ENCODE peak calls at places on chromosomes 4 and X, in four cellular contexts. C is progenitor cell of endocrine pancreas, M is neural progenitor cell, Z is Peyer's patch. T is an unnamed sample.

GRCh38 chrX:72663737-72664136 is 50.4 kb downstream of the PHKA1 start:
- DNase-seq in C (no peak), M (no peak), Z (no peak), T (no peak)

GRCh38 chr4:69147334-69147733 is 51.1 kb downstream of the UGT2B7 start:
- DNase-seq in C (no peak), M (no peak), Z (no peak), T (no peak)

GRCh38 chr4:100082852-100083251 is 107.4 kb downstream of the DDIT4L start:
- DNase-seq in C (no peak), M (no peak), Z (no peak), T (no peak)

GRCh38 chrX:123339201-123339905 is 155.3 kb downstream of the GRIA3 start:
- DNase-seq in C (no peak), M (no peak), Z (no peak), T (no peak)

GRCh38 chr4:126475730-126476129 is 1157.0 kb upstream of the INTU start:
- DNase-seq in C (no peak), M (no peak), Z (no peak), T (no peak)

GRCh38 chr4:110306363-110306762 is 107.9 kb upstream of the ELOVL6 start:
- DNase-seq in C (no peak), M (no peak), Z (no peak), T (no peak)

GRCh38 chr4:921830-922331 is 10.2 kb downstream of the GAK start:
- DNase-seq in C (no peak), M (no peak), Z (peak), T (no peak)

GRCh38 chrX:13697440-13697839 is 8.5 kb downstream of the RAB9A start:
- DNase-seq in C (no peak), M (no peak), Z (no peak), T (no peak)

GRCh38 chr4:106371166-106371565 is 2.6 kb upstream of the GIMD1 start:
- DNase-seq in C (no peak), M (no peak), Z (no peak), T (no peak)

GRCh38 chrX:21747523-21747922 is 10.4 kb downstream of the SMPX start:
- DNase-seq in C (no peak), M (peak), Z (no peak), T (no peak)

GRCh38 chr4:77734928-77735327 is 84.2 kb downstream of the CNOT6L start:
- DNase-seq in C (no peak), M (no peak), Z (no peak), T (peak)

GRCh38 chr4:111540661-111541060 is 604.6 kb upstream of the FAM241A start:
- DNase-seq in C (no peak), M (no peak), Z (no peak), T (no peak)

GRCh38 chr4:38387348-38387747 is 276.7 kb upstream of the KLF3 start:
- DNase-seq in C (no peak), M (no peak), Z (peak), T (no peak)

GRCh38 chrX:7925867-7926472 is 1.2 kb downstream of the PNPLA4 start:
- DNase-seq in C (peak), M (peak), Z (peak), T (no peak)

GRCh38 chrX:46865281-46865680 is 28.4 kb downstream of the RP2 start:
- DNase-seq in C (no peak), M (no peak), Z (no peak), T (peak)

GRCh38 chr4:77003400-77003799 is 53.8 kb downstream of the SEPTIN11 start:
- DNase-seq in C (no peak), M (no peak), Z (no peak), T (no peak)

GRCh38 chrX:110103344-110103743 is 100.4 kb downstream of the TMEM164 start:
- DNase-seq in C (no peak), M (no peak), Z (no peak), T (no peak)

GRCh38 chr4:37674446-37674845 is 11.7 kb downstream of the RELL1 start:
- DNase-seq in C (no peak), M (no peak), Z (no peak), T (no peak)

GRCh38 chrX:22389544-22390243 is 117.0 kb downstream of the CBLL2 start:
- DNase-seq in C (no peak), M (no peak), Z (no peak), T (no peak)

GRCh38 chr4:80592950-80593349 is 257.4 kb downstream of the CFAP299 start:
- DNase-seq in C (no peak), M (peak), Z (no peak), T (no peak)

GRCh38 chrX:30027636-30028035 is 187.7 kb upstream of the MAGEB2 start:
- DNase-seq in C (no peak), M (peak), Z (no peak), T (no peak)

DNA sequence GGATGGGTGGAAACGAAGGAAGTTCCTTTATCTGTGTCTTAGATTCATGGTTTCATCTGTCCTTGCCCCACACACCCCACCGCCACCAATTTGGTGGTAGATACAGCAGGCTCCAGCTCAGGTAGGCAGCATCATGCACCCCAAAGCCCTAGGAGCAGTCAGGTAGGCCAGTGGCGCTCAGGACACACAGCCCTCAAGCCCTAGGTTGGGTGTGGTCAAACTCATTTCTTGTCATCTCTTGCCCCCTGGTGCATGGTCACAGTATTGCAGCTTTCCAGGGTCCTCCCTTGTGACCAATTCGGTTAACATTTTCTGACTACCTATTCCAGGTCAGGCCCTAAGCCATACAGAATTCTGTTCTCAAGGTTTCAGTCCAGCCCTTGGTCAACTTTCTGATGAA is 14.5 kb upstream of the PRRG3 start:
- DNase-seq in C (peak), M (peak), Z (peak), T (peak)
- TF ChIP-seq CTCF in C (peak), M (peak), Z (peak), T (peak)

DNA sequence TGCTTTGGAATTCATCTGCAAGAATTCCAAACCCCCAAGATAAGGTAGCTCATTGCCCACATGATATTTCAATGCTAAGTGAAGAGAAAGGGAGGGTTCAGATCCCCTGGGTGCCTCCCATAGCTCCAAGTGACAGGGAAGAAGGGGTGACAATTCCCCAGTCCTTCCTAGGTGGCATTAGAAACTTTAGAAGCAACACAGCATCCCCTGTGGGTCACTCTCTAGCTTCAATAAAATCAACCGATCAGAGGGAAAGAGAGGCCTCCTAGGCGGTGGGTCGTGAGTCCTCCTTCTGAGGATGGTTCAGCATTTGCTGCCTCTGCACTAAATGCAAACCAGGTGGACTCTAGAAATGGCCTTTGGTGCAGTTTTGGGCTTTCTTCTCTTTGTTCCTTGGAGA is 84.5 kb downstream of the MGST2 start:
- DNase-seq in C (no peak), M (no peak), Z (no peak), T (no peak)
- TF ChIP-seq CTCF in C (no peak), M (no peak), Z (no peak), T (no peak)

GRCh38 chr4:42965326-42965725 is 72.8 kb downstream of the GRXCR1 start:
- DNase-seq in C (no peak), M (no peak), Z (no peak), T (no peak)
- TF ChIP-seq CTCF in C (peak), M (peak), Z (no peak), T (no peak)

DNA sequence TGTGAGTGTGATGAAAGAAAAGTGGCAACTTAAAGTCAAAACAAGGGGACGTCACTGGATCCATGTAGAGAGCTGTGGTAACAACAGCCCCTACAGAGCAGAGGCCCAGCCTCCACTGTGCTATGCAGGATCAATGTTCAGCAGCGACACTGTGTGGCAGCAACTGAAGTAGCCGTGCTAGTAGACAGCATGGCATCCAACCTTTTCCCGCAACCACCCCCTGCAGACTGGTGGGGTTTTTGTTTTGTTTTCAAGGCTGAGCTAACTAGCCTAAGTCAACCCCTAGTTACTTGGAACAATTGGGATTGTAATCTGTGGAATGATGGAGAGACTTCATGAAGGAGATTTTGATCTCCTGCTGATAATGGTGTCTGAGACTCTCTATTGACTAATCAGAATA is 44.4 kb upstream of the PPARGC1A start:
- DNase-seq in C (no peak), M (peak), Z (no peak), T (no peak)
- TF ChIP-seq CTCF in C (no peak), M (peak), Z (no peak), T (no peak)

GRCh38 chrX:97685753-97686152 is 802.0 kb downstream of the RPA4 start:
- DNase-seq in C (no peak), M (peak), Z (peak), T (peak)
- TF ChIP-seq CTCF in C (peak), M (peak), Z (peak), T (peak)

DNA sequence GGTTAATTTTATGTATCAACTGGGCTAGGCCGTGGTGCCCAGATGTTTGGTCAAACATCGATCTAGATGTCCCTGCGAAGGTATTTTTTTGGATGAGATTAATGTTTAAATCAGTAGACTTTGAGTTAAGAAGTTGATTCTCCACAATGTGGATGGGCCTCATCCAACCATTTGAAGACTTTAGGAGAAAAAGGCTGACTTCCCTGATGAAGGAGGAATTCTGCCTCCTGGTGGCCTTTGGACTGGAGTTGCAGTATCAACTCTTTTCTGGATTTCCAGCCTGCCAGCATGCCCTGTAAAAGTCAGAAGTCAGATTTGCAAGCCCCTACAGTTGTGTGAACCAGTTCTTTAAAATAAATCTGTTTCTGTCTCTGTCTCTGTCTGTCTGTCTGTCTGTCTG is 91.4 kb downstream of the STK32B start:
- DNase-seq in C (no peak), M (peak), Z (peak), T (no peak)
- TF ChIP-seq CTCF in C (peak), M (peak), Z (peak), T (peak)

GRCh38 chr4:151604238-151604637 is 156.6 kb downstream of the GATB start:
- DNase-seq in C (no peak), M (no peak), Z (no peak), T (no peak)
- TF ChIP-seq CTCF in C (peak), M (peak), Z (peak), T (peak)

DNA sequence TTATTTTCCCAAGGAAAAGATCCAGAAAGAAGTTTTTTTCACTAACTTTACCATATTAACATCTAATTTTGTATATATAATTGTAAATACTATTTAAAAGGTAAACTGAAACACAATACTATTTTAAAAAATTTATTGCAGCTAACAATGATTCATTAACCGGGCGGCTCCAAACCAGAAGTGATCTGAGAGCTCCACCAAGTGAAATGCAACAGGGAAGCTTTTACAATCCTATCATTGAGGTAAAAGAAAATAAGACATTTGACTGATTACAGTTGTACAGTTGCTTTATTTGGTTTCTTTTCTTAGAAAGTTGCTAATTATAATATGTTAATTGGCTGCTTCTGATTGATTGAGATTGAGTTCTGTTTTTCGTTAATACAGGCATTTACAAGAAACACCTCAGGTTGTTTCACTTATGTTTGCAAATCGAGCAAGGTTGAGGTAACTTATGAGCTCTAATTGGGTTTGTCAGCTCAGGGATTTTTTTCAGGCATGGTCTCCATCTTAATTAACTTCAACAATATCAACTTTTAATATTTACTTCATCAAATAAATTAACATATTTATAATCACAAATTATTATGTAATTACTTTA is 220.2 kb upstream of the UGT8 start:
- DNase-seq in C (no peak), M (no peak), Z (no peak), T (no peak)
- TF ChIP-seq CTCF in C (peak), M (peak), Z (no peak), T (peak)

DNA sequence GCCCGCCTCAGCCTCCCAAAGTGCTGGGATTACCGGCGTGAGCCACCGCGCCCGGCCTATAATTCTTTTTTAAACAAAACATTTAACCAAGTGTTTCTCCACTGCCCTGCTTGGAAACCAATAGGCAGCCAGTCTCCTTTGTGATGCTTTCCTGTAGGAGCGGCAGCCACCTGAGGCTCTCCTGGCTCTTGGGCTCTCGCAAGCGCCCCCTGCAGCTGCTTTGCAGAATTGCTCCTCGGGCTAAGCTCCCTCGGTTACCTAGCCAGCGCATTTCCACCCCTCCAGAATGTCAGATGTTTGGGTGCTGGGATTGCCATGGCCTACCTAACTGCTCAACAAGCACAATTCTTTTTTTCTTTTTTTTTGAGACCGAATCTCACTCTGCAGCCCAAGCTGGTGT is 7.7 kb downstream of the S100P start:
- DNase-seq in C (no peak), M (peak), Z (peak), T (no peak)
- TF ChIP-seq CTCF in C (peak), M (peak), Z (peak), T (peak)